ENCODE peak calls at places on chromosomes 11 and 22, in eight cellular contexts. V is spleen, M is sigmoid colon, Q is upper lobe of left lung, B is K562, E is prostate gland, Z is transverse colon, P is HCT116. R is an unnamed sample.

GRCh38 chr11:133894956-133895549 is 49.7 kb upstream of the SPATA19 start:
- DNase-seq in V (no peak), M (peak), Q (no peak), B (no peak), E (no peak), Z (no peak), P (no peak), R (no peak)

GRCh38 chr11:120335596-120335927 is 651 bp upstream of the ARHGEF12 start:
- DNase-seq in V (no peak), M (no peak), Q (peak), B (no peak), E (peak), Z (no peak), P (no peak), R (no peak)

GRCh38 chr11:125074511-125075241 is 11.6 kb downstream of the SLC37A2 start:
- DNase-seq in V (no peak), M (peak), Q (no peak), B (peak), E (no peak), Z (no peak), P (no peak), R (no peak)

GRCh38 chr22:36213596-36213995 is 12.0 kb upstream of the APOL4 start:
- DNase-seq in V (no peak), M (no peak), Q (no peak), B (no peak), E (no peak), Z (no peak), P (no peak), R (no peak)

GRCh38 chr11:65811764-65812475 is 21.8 kb upstream of the SNX32 start:
- DNase-seq in V (no peak), M (no peak), Q (peak), B (no peak), E (no peak), Z (no peak), P (no peak), R (no peak)

GRCh38 chr11:47415949-47416472 is 7.6 kb downstream of the SLC39A13 start:
- DNase-seq in V (no peak), M (peak), Q (peak), B (no peak), E (peak), Z (peak), P (peak), R (peak)

GRCh38 chr22:26751217-26751616 is 93.8 kb downstream of the MIAT start:
- DNase-seq in V (no peak), M (no peak), Q (no peak), B (peak), E (no peak), Z (no peak), P (no peak), R (no peak)

GRCh38 chr11:114668109-114668508 is 10.2 kb upstream of the NXPE2 start:
- DNase-seq in V (no peak), M (no peak), Q (no peak), B (no peak), E (no peak), Z (no peak), P (no peak), R (no peak)

GRCh38 chr11:133906241-133906640 is 50.5 kb downstream of the IGSF9B start:
- DNase-seq in V (peak), M (peak), Q (no peak), B (no peak), E (no peak), Z (no peak), P (no peak), R (peak)

GRCh38 chr11:73241300-73241699 is 23.2 kb downstream of the P2RY2 start:
- DNase-seq in V (peak), M (peak), Q (no peak), B (no peak), E (no peak), Z (no peak), P (no peak), R (no peak)

GRCh38 chr11:100574894-100575769 is 112.0 kb upstream of the ARHGAP42 start:
- DNase-seq in V (no peak), M (no peak), Q (no peak), B (peak), E (no peak), Z (no peak), P (peak), R (no peak)

GRCh38 chr11:84212467-84213390 is 926.6 kb upstream of the CCDC90B start:
- DNase-seq in V (no peak), M (no peak), Q (peak), B (no peak), E (no peak), Z (no peak), P (no peak), R (no peak)

GRCh38 chr11:9178716-9179115 is 86.4 kb downstream of the DENND5A start:
- DNase-seq in V (no peak), M (no peak), Q (no peak), B (no peak), E (no peak), Z (no peak), P (no peak), R (no peak)

GRCh38 chr22:28670691-28671261 is 8.9 kb downstream of the TTC28 start:
- DNase-seq in V (no peak), M (no peak), Q (no peak), B (no peak), E (no peak), Z (no peak), P (no peak), R (no peak)

GRCh38 chr11:61082161-61082870 is 20.0 kb upstream of the CD5 start:
- DNase-seq in V (no peak), M (no peak), Q (no peak), B (no peak), E (no peak), Z (no peak), P (no peak), R (no peak)

GRCh38 chr11:38446336-38446735 is 1848.3 kb upstream of the RAG2 start:
- DNase-seq in V (no peak), M (no peak), Q (no peak), B (no peak), E (no peak), Z (no peak), P (no peak), R (no peak)

GRCh38 chr22:23405366-23405851 is 174.7 kb downstream of the IGLL1 start:
- DNase-seq in V (no peak), M (peak), Q (no peak), B (no peak), E (peak), Z (no peak), P (no peak), R (no peak)

GRCh38 chr11:7251836-7252682 is at the start of gene SYT9:
- DNase-seq in V (peak), M (peak), Q (peak), B (peak), E (peak), Z (peak), P (no peak), R (peak)

GRCh38 chr11:111417011-111417765 is 38.1 kb upstream of the POU2AF1 start:
- DNase-seq in V (peak), M (no peak), Q (no peak), B (no peak), E (no peak), Z (no peak), P (no peak), R (no peak)

GRCh38 chr11:126311464-126312291 is 7.8 kb downstream of the DCPS start:
- DNase-seq in V (no peak), M (peak), Q (no peak), B (no peak), E (no peak), Z (peak), P (no peak), R (no peak)

GRCh38 chr11:122668562-122669090 is 13.1 kb downstream of the UBASH3B start:
- DNase-seq in V (no peak), M (no peak), Q (no peak), B (no peak), E (no peak), Z (no peak), P (peak), R (no peak)

GRCh38 chr22:40705918-40706682 is 26.8 kb downstream of the MCHR1 start:
- DNase-seq in V (no peak), M (no peak), Q (no peak), B (no peak), E (no peak), Z (no peak), P (no peak), R (no peak)

GRCh38 chr22:46646531-46647211 is 26.5 kb downstream of the GRAMD4 start:
- DNase-seq in V (no peak), M (no peak), Q (no peak), B (no peak), E (no peak), Z (peak), P (no peak), R (no peak)

GRCh38 chr11:101211407-101211975 is 81.9 kb upstream of the PGR start:
- DNase-seq in V (no peak), M (no peak), Q (no peak), B (no peak), E (no peak), Z (no peak), P (no peak), R (no peak)

GRCh38 chr22:20244744-20245576 is 23.2 kb downstream of the RTN4R start:
- DNase-seq in V (peak), M (no peak), Q (peak), B (no peak), E (no peak), Z (peak), P (no peak), R (no peak)

GRCh38 chr11:84922836-84923235 is 704.3 kb downstream of the DLG2 start:
- DNase-seq in V (no peak), M (no peak), Q (no peak), B (no peak), E (no peak), Z (peak), P (no peak), R (no peak)

DNA sequence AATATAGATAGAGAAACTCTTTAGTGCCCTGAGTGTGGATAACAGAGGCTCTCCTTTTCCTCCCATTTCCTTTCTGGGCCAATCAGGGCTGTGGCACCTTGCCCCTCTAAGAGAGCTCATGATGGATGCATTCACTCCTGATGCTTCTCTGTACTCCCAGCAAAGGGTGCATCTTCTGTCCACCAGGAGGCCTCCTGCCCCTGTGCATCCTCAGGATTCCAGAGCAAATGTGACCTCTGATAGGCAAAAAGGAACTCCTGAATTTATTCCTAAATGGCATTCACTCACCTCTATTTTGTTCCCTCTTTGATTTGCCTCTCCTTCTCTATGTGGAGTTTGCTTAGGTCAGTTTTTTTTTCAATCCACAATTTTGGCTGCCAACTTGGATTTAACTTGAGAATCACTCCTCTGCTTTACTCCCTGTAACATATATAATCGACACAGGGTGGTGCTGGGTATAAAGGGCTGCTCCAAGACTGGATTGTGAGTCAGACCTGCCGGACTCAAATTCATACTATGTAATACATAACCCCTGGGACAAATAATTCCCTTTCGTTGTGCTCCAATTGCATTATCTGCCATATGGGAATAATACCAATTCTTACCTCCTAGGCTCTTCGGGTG is 1.1 kb upstream of the MRGPRX4 start:
- DNase-seq in V (no peak), M (no peak), Q (no peak), B (peak), E (no peak), Z (no peak), P (peak), R (no peak)
- TF ChIP-seq CTCF in V (peak), M (no peak), Q (peak), B (peak), E (no peak), Z (peak), P (peak), R (peak)

GRCh38 chr11:57481915-57482781 is 21.8 kb downstream of the RTN4RL2 start:
- DNase-seq in V (peak), M (no peak), Q (peak), B (no peak), E (no peak), Z (no peak), P (no peak), R (no peak)

GRCh38 chr11:57485217-57486007 is 25.1 kb downstream of the RTN4RL2 start:
- DNase-seq in V (no peak), M (no peak), Q (no peak), B (no peak), E (no peak), Z (no peak), P (no peak), R (no peak)

GRCh38 chr11:57484141-57484710 is 23.9 kb downstream of the RTN4RL2 start:
- DNase-seq in V (peak), M (no peak), Q (no peak), B (no peak), E (no peak), Z (no peak), P (no peak), R (no peak)

GRCh38 chr11:57482782-57483569 is 22.6 kb downstream of the RTN4RL2 start:
- DNase-seq in V (peak), M (no peak), Q (peak), B (no peak), E (no peak), Z (peak), P (no peak), R (no peak)

DNA sequence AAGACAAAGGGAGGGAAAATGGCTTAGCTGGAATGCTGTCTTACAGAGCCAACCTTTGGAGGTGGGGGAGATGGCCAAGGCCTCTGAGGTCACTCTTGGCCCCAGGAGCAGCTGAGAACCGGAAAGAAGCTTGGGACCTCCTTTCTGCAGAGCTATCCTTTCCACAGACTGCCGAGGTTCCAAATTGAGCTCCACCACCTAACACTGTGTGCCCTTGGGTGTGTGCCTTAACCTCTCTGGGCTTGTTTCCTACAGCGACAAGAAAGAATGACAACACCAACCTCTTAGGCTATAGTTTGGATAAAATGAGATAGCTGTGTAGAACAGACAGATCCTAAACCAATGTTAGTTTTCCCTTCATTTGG is 23.2 kb downstream of the RTN4RL2 start:
- DNase-seq in V (no peak), M (no peak), Q (no peak), B (no peak), E (no peak), Z (no peak), P (no peak), R (no peak)
- H3K4me3 ChIP-seq in V (no peak), M (no peak), Q (no peak), B (no peak), E (no peak), Z (no peak), P (no peak), R (no peak)

DNA sequence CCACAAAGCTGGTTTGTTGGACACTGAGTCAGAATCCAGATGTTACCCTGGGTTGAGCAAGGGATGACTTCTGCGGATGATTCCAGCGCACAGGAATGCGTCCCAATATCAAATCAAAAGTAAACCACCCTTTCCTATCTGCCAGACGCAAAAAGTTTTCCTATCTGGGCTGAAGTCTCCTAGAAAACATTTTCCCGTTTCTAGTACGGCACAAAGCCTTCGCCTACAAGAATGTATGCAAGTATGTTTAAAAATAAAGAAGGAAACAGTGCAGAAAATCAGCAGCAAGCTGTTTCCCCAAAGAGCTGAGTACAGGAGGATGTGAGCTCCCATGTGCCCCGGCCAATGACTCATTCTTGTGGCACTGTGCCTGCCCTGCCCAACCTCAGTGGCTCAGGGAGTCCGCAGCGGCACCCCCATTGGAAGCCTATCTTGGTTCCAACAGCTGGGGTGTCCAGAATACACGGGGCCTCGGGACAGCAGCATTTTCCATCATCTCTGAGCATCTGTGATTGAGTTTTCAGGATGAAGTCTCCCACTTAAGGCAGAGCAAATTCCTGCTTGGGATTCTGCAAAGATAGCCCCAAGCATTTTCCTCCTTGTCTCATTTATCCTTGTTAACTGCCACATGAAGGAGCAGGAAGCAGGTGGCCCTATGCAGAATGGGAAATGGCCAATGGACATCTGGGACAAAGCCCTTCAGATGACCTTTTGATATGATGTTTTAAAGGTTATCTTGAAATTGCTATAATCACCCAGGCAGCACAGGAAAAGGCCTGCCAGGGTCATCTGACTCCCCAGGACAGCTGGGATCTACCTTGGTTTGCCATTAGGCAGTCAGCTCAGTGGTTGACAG is 17.5 kb downstream of the KCNJ5 start:
- DNase-seq in V (no peak), M (peak), Q (no peak), B (no peak), E (peak), Z (peak), P (peak), R (no peak)
- TF ChIP-seq POLR2AphosphoS5 in V (peak), M (no peak), Q (no peak), B (no peak), E (peak), Z (no peak), P (peak), R (no peak)

DNA sequence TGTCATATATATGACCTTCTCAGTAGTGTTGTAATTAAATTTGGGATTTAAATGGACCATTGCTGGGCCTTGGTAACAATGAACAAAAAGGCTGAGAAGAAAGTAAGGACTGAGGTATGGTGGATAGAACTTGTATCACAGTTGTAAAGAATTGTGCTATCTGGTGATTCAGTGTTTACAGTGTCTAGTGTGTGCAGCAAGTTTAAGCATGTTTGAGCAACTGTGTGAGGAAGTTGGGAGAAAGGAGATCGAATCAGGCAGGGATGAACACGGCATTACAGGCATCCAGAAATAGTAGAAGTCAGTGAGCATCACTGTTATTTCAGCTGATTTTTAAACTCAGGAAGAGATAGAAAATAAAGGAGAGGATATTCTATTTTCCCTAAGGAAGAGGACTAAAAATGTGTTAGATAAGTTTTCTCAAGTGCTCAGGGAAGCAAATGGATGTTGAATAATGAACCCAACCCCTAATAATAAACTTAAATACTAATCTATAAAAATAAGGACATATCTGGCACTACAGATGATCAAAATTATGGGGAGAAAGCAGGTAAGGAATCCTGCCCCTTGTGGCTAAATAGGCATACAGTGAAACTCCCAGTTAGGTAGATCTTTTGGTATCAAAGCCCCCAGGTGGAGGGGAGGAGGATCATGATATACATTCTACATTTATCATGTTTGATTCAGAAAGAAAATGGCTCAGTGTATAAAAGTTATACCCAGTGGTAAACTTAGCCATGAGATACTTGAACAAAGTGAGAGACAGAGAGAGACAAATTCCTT is 361.0 kb upstream of the ANO3 start:
- DNase-seq in V (no peak), M (no peak), Q (no peak), B (no peak), E (no peak), Z (no peak), P (no peak), R (no peak)
- TF ChIP-seq CTCF in V (no peak), M (no peak), Q (no peak), B (no peak), E (no peak), Z (no peak), P (no peak), R (no peak)

GRCh38 chr22:37627091-37627490 is 12.4 kb upstream of the SH3BP1 start:
- DNase-seq in V (no peak), M (no peak), Q (no peak), B (no peak), E (no peak), Z (no peak), P (no peak), R (no peak)

GRCh38 chr22:37625737-37626136 is 13.7 kb upstream of the SH3BP1 start:
- DNase-seq in V (no peak), M (no peak), Q (no peak), B (no peak), E (no peak), Z (no peak), P (no peak), R (no peak)

GRCh38 chr22:37624876-37625275 is 14.6 kb upstream of the SH3BP1 start:
- DNase-seq in V (no peak), M (no peak), Q (no peak), B (no peak), E (no peak), Z (no peak), P (no peak), R (no peak)

GRCh38 chr22:37626556-37627075 is 12.9 kb upstream of the SH3BP1 start:
- DNase-seq in V (no peak), M (no peak), Q (no peak), B (no peak), E (no peak), Z (peak), P (no peak), R (no peak)

DNA sequence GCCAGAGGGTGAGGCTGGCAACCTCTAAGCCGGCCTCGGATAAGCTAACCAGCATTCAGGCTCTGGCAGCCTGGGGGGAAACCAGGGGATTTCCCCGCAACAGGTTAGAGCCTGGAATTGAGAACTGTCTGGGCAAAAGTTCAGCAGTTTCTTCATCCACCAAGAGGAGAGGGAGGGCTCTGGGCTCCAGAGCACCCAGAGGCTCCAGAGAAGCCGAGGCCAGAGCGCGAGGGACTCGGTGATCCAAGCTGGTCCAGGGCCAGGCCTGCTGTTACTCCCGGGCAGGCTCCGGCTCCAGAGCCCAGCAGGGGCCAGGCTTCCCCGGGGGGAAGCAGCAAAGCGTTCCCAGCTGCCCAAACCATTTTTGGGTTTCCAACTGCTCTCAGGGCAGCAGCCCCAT is 13.3 kb upstream of the SH3BP1 start:
- DNase-seq in V (peak), M (peak), Q (peak), B (no peak), E (peak), Z (peak), P (no peak), R (no peak)
- H3K4me3 ChIP-seq in V (no peak), M (no peak), Q (no peak), B (no peak), E (no peak), Z (no peak), P (no peak), R (no peak)

GRCh38 chr11:63937713-63938480 is 905 bp upstream of the NAA40 start:
- DNase-seq in V (peak), M (no peak), Q (no peak), B (peak), E (no peak), Z (peak), P (no peak), R (no peak)
- TF ChIP-seq POLR2AphosphoS5 in V (no peak), M (no peak), Q (no peak), B (no peak), E (no peak), Z (no peak), P (no peak), R (no peak)

GRCh38 chr22:38051261-38051660 is 5.9 kb upstream of the PICK1 start:
- DNase-seq in V (no peak), M (no peak), Q (no peak), B (no peak), E (no peak), Z (no peak), P (no peak), R (no peak)
- TF ChIP-seq CTCF in V (no peak), M (no peak), Q (no peak), B (no peak), E (no peak), Z (no peak), P (no peak), R (no peak)

R was measured in breast epithelium.